ENCODE peak calls at places on chromosomes 12 and 14, in four cellular contexts. One of them, this sample, is unnamed.

GRCh38 chr12:1929985-1930815 is 11.7 kb upstream of the CACNA2D4 start:
- DNase-seq in brain microvascular endothelial cell: no peak
- DNase-seq in neuronal stem cell: no peak
- DNase-seq in colonic mucosa: no peak
- DNase-seq in this sample: no peak

GRCh38 chr12:45655186-45655585 is 74.3 kb upstream of the ARID2 start:
- DNase-seq in brain microvascular endothelial cell: peak; percentile 29
- DNase-seq in neuronal stem cell: no peak
- DNase-seq in colonic mucosa: no peak
- DNase-seq in this sample: no peak

GRCh38 chr14:37544407-37544806 is 50.6 kb downstream of the FOXA1 start:
- DNase-seq in brain microvascular endothelial cell: no peak
- DNase-seq in neuronal stem cell: no peak
- DNase-seq in colonic mucosa: peak; percentile 44
- DNase-seq in this sample: no peak

GRCh38 chr12:45217846-45218245 is 2.0 kb downstream of the ANO6 start:
- DNase-seq in brain microvascular endothelial cell: no peak
- DNase-seq in neuronal stem cell: no peak
- DNase-seq in colonic mucosa: no peak
- DNase-seq in this sample: peak; percentile 33

GRCh38 chr12:85441740-85442139 is 161.7 kb downstream of the ALX1 start:
- DNase-seq in brain microvascular endothelial cell: peak; percentile 25
- DNase-seq in neuronal stem cell: no peak
- DNase-seq in colonic mucosa: no peak
- DNase-seq in this sample: peak; percentile 33

GRCh38 chr12:6554168-6554989 is 1.5 kb downstream of the IFFO1 start:
- DNase-seq in brain microvascular endothelial cell: peak; percentile 69
- DNase-seq in neuronal stem cell: peak; percentile 79
- DNase-seq in colonic mucosa: peak; percentile 80
- DNase-seq in this sample: peak; percentile 77

GRCh38 chr12:58117201-58117600 is 175.8 kb downstream of the ATP23 start:
- DNase-seq in brain microvascular endothelial cell: no peak
- DNase-seq in neuronal stem cell: no peak
- DNase-seq in colonic mucosa: no peak
- DNase-seq in this sample: no peak

GRCh38 chr14:50823763-50824636 is 7.0 kb downstream of the NIN start:
- DNase-seq in brain microvascular endothelial cell: no peak
- DNase-seq in neuronal stem cell: no peak
- DNase-seq in colonic mucosa: no peak
- DNase-seq in this sample: no peak

GRCh38 chr12:16583991-16584745 is 21.8 kb downstream of the LMO3 start:
- DNase-seq in brain microvascular endothelial cell: no peak
- DNase-seq in neuronal stem cell: no peak
- DNase-seq in colonic mucosa: no peak
- DNase-seq in this sample: peak; percentile 46

GRCh38 chr14:64734990-64735389 is 30.8 kb downstream of the PLEKHG3 start:
- DNase-seq in brain microvascular endothelial cell: no peak
- DNase-seq in neuronal stem cell: no peak
- DNase-seq in colonic mucosa: no peak
- DNase-seq in this sample: no peak

GRCh38 chr12:103499571-103499970 is 3.8 kb upstream of the C12orf42 start:
- DNase-seq in brain microvascular endothelial cell: no peak
- DNase-seq in neuronal stem cell: no peak
- DNase-seq in colonic mucosa: no peak
- DNase-seq in this sample: no peak

GRCh38 chr12:89098390-89099102 is 253.8 kb downstream of the DUSP6 start:
- DNase-seq in brain microvascular endothelial cell: peak; percentile 21
- DNase-seq in neuronal stem cell: no peak
- DNase-seq in colonic mucosa: no peak
- DNase-seq in this sample: no peak

GRCh38 chr14:45426685-45427282 is 173.8 kb upstream of the MIS18BP1 start:
- DNase-seq in brain microvascular endothelial cell: peak; percentile 40
- DNase-seq in neuronal stem cell: peak; percentile 39
- DNase-seq in colonic mucosa: no peak
- DNase-seq in this sample: peak; percentile 50

GRCh38 chr12:25958254-25959068 is at the start of gene RASSF8:
- DNase-seq in brain microvascular endothelial cell: peak; percentile 46
- DNase-seq in neuronal stem cell: peak; percentile 81
- DNase-seq in colonic mucosa: peak; percentile 49
- DNase-seq in this sample: peak; percentile 77

GRCh38 chr12:96500686-96501085 is 11.3 kb downstream of the CFAP54 start:
- DNase-seq in brain microvascular endothelial cell: no peak
- DNase-seq in neuronal stem cell: no peak
- DNase-seq in colonic mucosa: no peak
- DNase-seq in this sample: peak; percentile 58

GRCh38 chr12:46963977-46964376 is 115.4 kb upstream of the PCED1B start:
- DNase-seq in brain microvascular endothelial cell: no peak
- DNase-seq in neuronal stem cell: no peak
- DNase-seq in colonic mucosa: no peak
- DNase-seq in this sample: peak; percentile 22

GRCh38 chr14:94364964-94365363 is 23.4 kb downstream of the SERPINA1 start:
- DNase-seq in brain microvascular endothelial cell: no peak
- DNase-seq in neuronal stem cell: no peak
- DNase-seq in colonic mucosa: no peak
- DNase-seq in this sample: no peak

GRCh38 chr12:43079481-43079880 is 472.5 kb downstream of the ADAMTS20 start:
- DNase-seq in brain microvascular endothelial cell: no peak
- DNase-seq in neuronal stem cell: no peak
- DNase-seq in colonic mucosa: no peak
- DNase-seq in this sample: no peak

GRCh38 chr14:92160619-92161018 is 38.9 kb downstream of the CPSF2 start:
- DNase-seq in brain microvascular endothelial cell: peak; percentile 83
- DNase-seq in neuronal stem cell: no peak
- DNase-seq in colonic mucosa: no peak
- DNase-seq in this sample: peak; percentile 38

GRCh38 chr14:58663494-58664111 is 25.8 kb downstream of the DACT1 start:
- DNase-seq in brain microvascular endothelial cell: peak; percentile 80
- DNase-seq in neuronal stem cell: no peak
- DNase-seq in colonic mucosa: no peak
- DNase-seq in this sample: peak; percentile 81

GRCh38 chr12:65891219-65891618 is 66.9 kb downstream of the HMGA2 start:
- DNase-seq in brain microvascular endothelial cell: no peak
- DNase-seq in neuronal stem cell: no peak
- DNase-seq in colonic mucosa: no peak
- DNase-seq in this sample: peak; percentile 74

GRCh38 chr12:93376436-93377251 is 1.1 kb upstream of the NUDT4 start:
- DNase-seq in brain microvascular endothelial cell: no peak
- DNase-seq in neuronal stem cell: peak; percentile 62
- DNase-seq in colonic mucosa: peak; percentile 67
- DNase-seq in this sample: peak; percentile 18

GRCh38 chr12:94714378-94714777 is 64.0 kb upstream of the TMCC3 start:
- DNase-seq in brain microvascular endothelial cell: peak; percentile 85
- DNase-seq in neuronal stem cell: no peak
- DNase-seq in colonic mucosa: no peak
- DNase-seq in this sample: peak; percentile 86

DNA sequence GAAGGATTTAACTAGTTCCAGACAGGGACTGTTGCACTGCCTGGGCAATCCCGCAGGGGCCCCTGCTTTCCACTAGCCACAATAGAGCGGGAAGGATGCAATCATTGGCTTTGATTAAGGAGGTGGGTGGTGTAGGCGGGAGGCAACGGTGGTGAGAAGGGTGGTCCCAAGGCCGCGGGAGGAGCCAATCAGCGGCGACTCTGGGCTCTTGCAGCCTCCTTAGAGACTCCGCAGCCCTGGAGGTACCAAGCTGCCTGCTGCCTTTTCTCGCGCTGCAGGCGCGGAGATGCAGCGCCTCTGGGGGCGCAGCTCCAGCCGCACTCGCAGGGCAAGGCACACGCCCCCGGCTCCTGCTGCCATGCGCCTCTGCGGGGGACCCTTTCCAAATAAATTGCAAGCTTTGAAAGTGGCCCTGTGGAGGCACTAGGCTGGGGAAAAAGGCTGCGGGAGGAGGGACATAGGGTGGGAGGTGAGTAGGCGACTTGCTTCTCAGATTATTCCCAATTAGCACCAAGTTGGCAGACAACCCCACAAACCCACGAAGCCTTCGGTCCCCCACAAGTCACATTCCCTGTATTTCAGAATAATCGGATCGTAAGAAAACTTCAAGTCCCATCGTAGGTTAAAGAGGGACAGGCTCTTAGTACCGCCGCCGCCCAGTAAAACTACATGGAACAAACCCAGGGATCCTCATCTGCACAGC is 860 bp upstream of the KCNA1 start:
- DNase-seq in brain microvascular endothelial cell: no peak
- DNase-seq in neuronal stem cell: peak; percentile 89
- DNase-seq in colonic mucosa: no peak
- DNase-seq in this sample: no peak
- H3K4me3 ChIP-seq in brain microvascular endothelial cell: no peak overlapping the region
- H3K4me3 ChIP-seq in neuronal stem cell: no peak overlapping the region
- H3K4me3 ChIP-seq in colonic mucosa: no peak overlapping the region
- H3K4me3 ChIP-seq in this sample: no peak overlapping the region

GRCh38 chr12:123935956-123936355 is 36.7 kb downstream of the CCDC92 start:
- DNase-seq in brain microvascular endothelial cell: no peak
- DNase-seq in neuronal stem cell: no peak
- DNase-seq in colonic mucosa: no peak
- DNase-seq in this sample: no peak
- H3K4me3 ChIP-seq in brain microvascular endothelial cell: no peak overlapping the region
- H3K4me3 ChIP-seq in neuronal stem cell: no peak overlapping the region
- H3K4me3 ChIP-seq in colonic mucosa: no peak overlapping the region
- H3K4me3 ChIP-seq in this sample: no peak overlapping the region

DNA sequence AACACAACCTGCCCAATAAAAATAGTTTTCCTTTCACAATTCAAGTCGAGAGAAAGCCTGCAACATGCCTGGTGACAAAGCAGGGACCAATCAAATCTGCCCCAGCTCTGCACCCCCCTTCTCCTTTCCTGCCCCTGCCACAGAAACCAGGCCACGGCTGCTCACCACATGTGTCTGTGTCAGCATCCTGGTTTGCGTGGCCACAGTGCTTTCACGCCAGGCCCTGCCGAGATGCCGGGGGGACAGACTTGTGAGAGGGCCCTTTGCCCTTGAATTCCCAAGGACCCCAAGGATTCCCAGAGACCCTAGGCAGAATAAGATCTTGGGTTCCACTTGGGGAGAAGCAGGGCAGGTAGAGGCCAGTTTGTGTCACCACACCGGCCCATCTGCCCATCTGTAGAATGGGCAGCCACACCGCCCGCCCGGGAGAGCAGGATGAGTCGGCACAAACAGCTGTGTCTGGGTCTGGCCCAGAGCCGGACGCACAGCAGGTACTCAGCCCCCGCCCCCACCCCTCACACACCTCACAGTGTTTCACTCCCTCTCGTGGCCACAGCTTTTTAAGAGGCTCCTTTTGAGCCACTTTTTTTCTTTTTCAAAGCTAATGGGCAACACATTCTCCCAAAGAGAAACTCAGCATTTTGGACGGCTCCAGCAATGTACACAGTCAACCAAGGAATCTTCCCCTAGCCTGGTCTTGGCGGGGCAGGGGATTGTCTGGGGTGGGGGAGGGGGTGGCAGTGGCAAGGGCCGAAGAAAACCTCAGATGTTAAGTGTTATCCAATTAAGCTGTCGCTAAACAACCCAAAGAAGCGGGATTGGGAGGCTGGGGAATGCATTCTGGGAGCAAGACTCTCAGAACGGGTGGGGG is 41.5 kb downstream of the BCL11B start:
- DNase-seq in brain microvascular endothelial cell: no peak
- DNase-seq in neuronal stem cell: no peak
- DNase-seq in colonic mucosa: no peak
- DNase-seq in this sample: no peak
- H3K4me3 ChIP-seq in brain microvascular endothelial cell: no peak overlapping the region
- H3K4me3 ChIP-seq in neuronal stem cell: no peak overlapping the region
- H3K4me3 ChIP-seq in colonic mucosa: no peak overlapping the region
- H3K4me3 ChIP-seq in this sample: no peak overlapping the region

DNA sequence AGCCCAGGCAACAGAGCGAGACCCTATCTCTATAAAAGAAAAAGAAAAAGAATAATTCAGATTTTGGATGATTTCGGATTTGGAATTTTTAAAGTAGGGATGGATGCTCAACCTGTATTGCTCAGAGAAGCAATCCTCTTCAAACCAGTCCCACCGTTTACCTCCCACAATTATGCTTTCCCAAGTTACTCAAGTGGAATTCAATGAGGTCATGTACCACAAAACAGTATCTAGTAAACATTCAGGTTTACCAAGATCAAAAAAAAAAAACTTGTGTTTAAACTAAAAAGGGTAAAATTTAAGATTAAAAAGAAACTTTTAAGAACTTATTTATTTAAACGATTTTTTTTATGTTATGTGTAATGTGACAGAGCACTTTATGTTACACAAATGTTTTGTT is 2.5 kb downstream of the KDM5A start:
- DNase-seq in brain microvascular endothelial cell: peak; percentile 4
- DNase-seq in neuronal stem cell: no peak
- DNase-seq in colonic mucosa: no peak
- DNase-seq in this sample: peak; percentile 43
- H3K4me3 ChIP-seq in brain microvascular endothelial cell: peak overlapping the region; percentile 88
- H3K4me3 ChIP-seq in neuronal stem cell: peak overlapping the region; percentile 81
- H3K4me3 ChIP-seq in colonic mucosa: no peak overlapping the region
- H3K4me3 ChIP-seq in this sample: peak overlapping the region; percentile 9

DNA sequence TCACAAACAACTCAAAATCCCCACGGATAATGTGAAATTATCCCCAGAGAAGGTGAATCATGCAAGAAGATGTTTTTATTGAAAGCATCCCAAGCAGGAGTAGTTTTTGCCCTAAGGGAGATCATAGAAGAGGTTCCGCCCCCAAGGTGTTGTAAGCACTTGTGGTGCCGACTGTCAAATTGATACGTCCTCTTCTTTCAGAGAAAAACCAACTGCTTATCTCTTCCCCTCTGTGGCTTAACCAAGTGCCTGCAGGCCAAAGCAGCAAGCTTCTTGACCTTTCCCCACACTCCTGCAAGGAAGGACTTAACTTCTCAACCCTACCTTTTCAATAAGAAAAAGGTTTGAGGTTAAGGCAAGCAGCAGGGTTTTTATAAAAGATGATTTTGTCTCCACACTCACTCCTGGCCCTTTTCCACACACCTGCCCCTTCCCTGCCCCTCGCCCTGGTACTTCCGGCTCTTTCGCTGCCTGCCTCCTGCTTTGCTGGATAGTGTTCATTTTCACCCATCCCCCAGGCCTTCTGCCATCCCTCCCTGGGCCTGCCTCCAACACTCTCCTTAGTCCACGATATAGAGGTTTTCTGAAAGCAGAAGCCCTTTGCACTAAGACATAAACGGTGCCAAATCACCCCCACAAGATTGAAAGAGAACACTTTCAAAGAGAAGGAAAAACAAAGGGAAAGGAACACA is 114.5 kb downstream of the EGLN3 start:
- DNase-seq in brain microvascular endothelial cell: no peak
- DNase-seq in neuronal stem cell: no peak
- DNase-seq in colonic mucosa: no peak
- DNase-seq in this sample: no peak
- H3K4me3 ChIP-seq in brain microvascular endothelial cell: no peak overlapping the region
- H3K4me3 ChIP-seq in neuronal stem cell: no peak overlapping the region
- H3K4me3 ChIP-seq in colonic mucosa: no peak overlapping the region
- H3K4me3 ChIP-seq in this sample: no peak overlapping the region

GRCh38 chr14:100640481-100641273 is 53.5 kb upstream of the BEGAIN start:
- DNase-seq in brain microvascular endothelial cell: peak; percentile 78
- DNase-seq in neuronal stem cell: no peak
- DNase-seq in colonic mucosa: no peak
- DNase-seq in this sample: peak; percentile 88
- H3K4me3 ChIP-seq in brain microvascular endothelial cell: no peak overlapping the region
- H3K4me3 ChIP-seq in neuronal stem cell: no peak overlapping the region
- H3K4me3 ChIP-seq in colonic mucosa: no peak overlapping the region
- H3K4me3 ChIP-seq in this sample: no peak overlapping the region

This sample was measured in astrocyte of the spinal cord.